ENCODE peak calls at places on chromosomes 4 and X, in four cellular contexts. F is heart left ventricle, V is tibial artery, U is hepatocyte. M is an unnamed sample. For H3K4me1, the result is how much of the 10 kb centered on the place peaks cover.

GRCh38 chrX:35625714-35626113 is 172.4 kb upstream of the MAGEB16 start:
- DNase-seq in F (no peak), V (no peak), U (peak), M (no peak)

GRCh38 chr4:174216935-174217272 is 66.6 kb downstream of the FBXO8 start:
- DNase-seq in F (no peak), V (no peak), U (no peak), M (no peak)

GRCh38 chrX:10326578-10326977 is 169.8 kb downstream of the CLCN4 start:
- DNase-seq in F (no peak), V (no peak), U (no peak), M (no peak)

GRCh38 chr4:118587946-118588345 is 97.2 kb upstream of the METTL14 start:
- DNase-seq in F (no peak), V (no peak), U (no peak), M (no peak)

GRCh38 chr4:99572527-99573240 is 1.9 kb upstream of the MTTP start:
- DNase-seq in F (no peak), V (no peak), U (no peak), M (no peak)

GRCh38 chrX:49910344-49910743 is 12.1 kb upstream of the CLCN5 start:
- DNase-seq in F (no peak), V (no peak), U (no peak), M (no peak)

GRCh38 chrX:15745179-15745578 is 7.1 kb downstream of the CA5B start:
- DNase-seq in F (no peak), V (no peak), U (no peak), M (no peak)

GRCh38 chrX:56795309-56795868 is 66.3 kb downstream of the NBDY start:
- DNase-seq in F (no peak), V (no peak), U (no peak), M (no peak)

GRCh38 chrX:136130931-136131843 is 16.1 kb upstream of the FHL1 start:
- DNase-seq in F (no peak), V (no peak), U (no peak), M (no peak)

GRCh38 chr4:150164055-150164454 is 85.8 kb downstream of the DCLK2 start:
- DNase-seq in F (peak), V (no peak), U (no peak), M (no peak)

GRCh38 chr4:21749936-21750335 is 198.6 kb downstream of the KCNIP4 start:
- DNase-seq in F (no peak), V (no peak), U (no peak), M (no peak)

GRCh38 chr4:5887361-5888221 is 5.3 kb downstream of the CRMP1 start:
- DNase-seq in F (no peak), V (no peak), U (peak), M (no peak)

GRCh38 chr4:101044766-101045165 is 302.6 kb downstream of the PPP3CA start:
- DNase-seq in F (no peak), V (no peak), U (no peak), M (no peak)

GRCh38 chr4:154877110-154877760 is 96.2 kb downstream of the RBM46 start:
- DNase-seq in F (no peak), V (no peak), U (peak), M (no peak)

GRCh38 chr4:142126890-142127497 is 490.6 kb downstream of the IL15 start:
- DNase-seq in F (peak), V (peak), U (peak), M (peak)

GRCh38 chrX:40446927-40447326 is 133.8 kb upstream of the ATP6AP2 start:
- DNase-seq in F (peak), V (no peak), U (no peak), M (no peak)

GRCh38 chr4:174334628-174335027 is 50.9 kb downstream of the CEP44 start:
- DNase-seq in F (no peak), V (no peak), U (no peak), M (no peak)

GRCh38 chrX:82813671-82814078 is 694.4 kb upstream of the POU3F4 start:
- DNase-seq in F (no peak), V (no peak), U (peak), M (no peak)

GRCh38 chrX:122943918-122944317 is 240.2 kb upstream of the GRIA3 start:
- DNase-seq in F (no peak), V (no peak), U (no peak), M (no peak)

GRCh38 chr4:160772668-160773067 is 1391.1 kb downstream of the FSTL5 start:
- DNase-seq in F (no peak), V (no peak), U (no peak), M (no peak)

GRCh38 chr4:133903029-133903428 is 298.6 kb downstream of the PABPC4L start:
- DNase-seq in F (no peak), V (no peak), U (no peak), M (no peak)

GRCh38 chrX:9357500-9358139 is 107.2 kb upstream of the TBL1X start:
- DNase-seq in F (no peak), V (no peak), U (no peak), M (no peak)

GRCh38 chr4:143359794-143360193 is 23.1 kb downstream of the GAB1 start:
- DNase-seq in F (no peak), V (no peak), U (no peak), M (no peak)

GRCh38 chrX:53188763-53189162 is 36.2 kb downstream of the KDM5C start:
- DNase-seq in F (no peak), V (no peak), U (no peak), M (no peak)

GRCh38 chr4:151485541-151486131 is 76.7 kb downstream of the FHIP1A start:
- DNase-seq in F (no peak), V (no peak), U (no peak), M (no peak)

GRCh38 chrX:14546190-14546589 is 16.9 kb downstream of the GLRA2 start:
- DNase-seq in F (no peak), V (no peak), U (no peak), M (no peak)

GRCh38 chr4:53068755-53069154 is 206.6 kb downstream of the RASL11B start:
- DNase-seq in F (no peak), V (no peak), U (no peak), M (no peak)

GRCh38 chr4:102620697-102621497 is 119.7 kb downstream of the NFKB1 start:
- DNase-seq in F (no peak), V (no peak), U (peak), M (no peak)

GRCh38 chr4:92304636-92305035 is 870 bp downstream of the GRID2 start:
- DNase-seq in F (no peak), V (no peak), U (peak), M (no peak)

GRCh38 chrX:120090208-120090607 is 12.7 kb upstream of the RHOXF2B start:
- DNase-seq in F (no peak), V (no peak), U (no peak), M (no peak)

GRCh38 chr4:88802138-88802537 is 104.5 kb upstream of the NAP1L5 start:
- DNase-seq in F (no peak), V (no peak), U (no peak), M (no peak)

GRCh38 chr4:88799900-88800299 is 102.3 kb upstream of the NAP1L5 start:
- DNase-seq in F (no peak), V (no peak), U (no peak), M (no peak)

GRCh38 chr4:88804234-88804633 is 106.6 kb upstream of the NAP1L5 start:
- DNase-seq in F (no peak), V (no peak), U (no peak), M (no peak)

GRCh38 chr4:88802585-88803285 is 105.1 kb upstream of the NAP1L5 start:
- DNase-seq in F (no peak), V (no peak), U (no peak), M (no peak)

GRCh38 chr4:88803600-88804096 is 106.0 kb upstream of the NAP1L5 start:
- DNase-seq in F (peak), V (peak), U (peak), M (no peak)
- H3K27ac ChIP-seq in F (peak), V (peak), U (peak), M (no peak)

GRCh38 chr4:125365731-125366130 is 51.0 kb downstream of the FAT4 start:
- DNase-seq in F (no peak), V (no peak), U (no peak), M (no peak)

GRCh38 chr4:125370478-125370877 is 55.7 kb downstream of the FAT4 start:
- DNase-seq in F (no peak), V (no peak), U (no peak), M (no peak)

GRCh38 chr4:125368684-125369083 is 53.9 kb downstream of the FAT4 start:
- DNase-seq in F (no peak), V (no peak), U (peak), M (no peak)

GRCh38 chr4:125368161-125368560 is 53.4 kb downstream of the FAT4 start:
- DNase-seq in F (no peak), V (no peak), U (peak), M (no peak)

GRCh38 chr4:125369098-125369497 is 54.3 kb downstream of the FAT4 start:
- DNase-seq in F (no peak), V (no peak), U (no peak), M (no peak)
- H3K4me3 ChIP-seq in F (no peak), V (peak), U (no peak), M (no peak)

GRCh38 chr4:186605261-186605865 is 50.0 kb upstream of the MTNR1A start:
- DNase-seq in F (no peak), V (no peak), U (no peak), M (no peak)
- H3K4me1 ChIP-seq in F (under half), V (under half), U (under half), M (under half)

DNA sequence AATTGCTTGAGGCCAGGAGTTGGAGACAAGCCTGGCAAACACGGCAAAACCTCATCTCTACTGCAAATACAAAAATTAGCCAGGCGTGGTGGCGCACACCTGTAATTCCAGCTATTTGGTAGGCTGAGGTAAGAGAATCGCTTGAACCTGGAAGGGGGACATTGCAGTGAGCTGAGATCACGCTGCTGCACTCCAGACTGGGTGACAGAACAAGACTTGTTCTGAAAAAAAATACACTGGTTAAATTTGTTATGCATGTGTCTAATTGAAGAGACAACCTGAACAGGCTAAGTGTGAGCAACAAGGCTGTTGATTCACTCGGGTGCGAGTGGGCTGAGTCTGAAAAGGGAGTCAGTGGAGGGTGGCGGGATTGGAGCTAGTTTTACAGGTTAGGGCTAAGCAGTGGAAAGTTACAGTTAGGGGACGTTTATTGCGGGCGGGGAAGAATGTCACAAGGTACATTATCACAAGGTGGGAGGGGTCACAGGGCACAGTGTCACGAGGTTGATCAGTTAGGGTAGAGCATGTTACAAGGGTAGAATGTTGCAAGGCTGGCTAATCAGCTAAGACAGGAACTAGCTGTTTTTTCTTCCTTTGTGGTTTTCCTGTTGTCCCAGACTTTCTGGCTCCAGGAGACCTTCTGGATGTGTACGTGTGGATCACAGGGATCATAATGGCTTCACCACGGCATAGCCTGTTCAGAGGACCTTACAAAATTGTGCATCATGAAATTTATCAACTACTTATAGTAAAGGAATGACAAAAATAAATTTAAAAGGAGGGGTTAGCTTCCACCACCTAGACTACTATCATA is 115.8 kb downstream of the NAA11 start:
- DNase-seq in F (no peak), V (no peak), U (peak), M (no peak)
- H3K27ac ChIP-seq in F (no peak), V (no peak), U (peak), M (no peak)

GRCh38 chr4:164977243-164978164 is at the start of gene TRIM61:
- DNase-seq in F (peak), V (no peak), U (no peak), M (peak)
- H3K4me3 ChIP-seq in F (peak), V (peak), U (no peak), M (peak)

GRCh38 chr4:7652451-7652871 is 217.7 kb upstream of the PSAPL1 start:
- DNase-seq in F (no peak), V (no peak), U (no peak), M (no peak)
- H3K4me1 ChIP-seq in F (under half), V (under half), U (under half), M (under half)

GRCh38 chr4:8378776-8379175 is 61.7 kb downstream of the ACOX3 start:
- DNase-seq in F (no peak), V (no peak), U (no peak), M (no peak)

GRCh38 chr4:8378101-8378724 is 62.3 kb downstream of the ACOX3 start:
- DNase-seq in F (no peak), V (no peak), U (no peak), M (no peak)

GRCh38 chr4:8379771-8380170 is 60.8 kb downstream of the ACOX3 start:
- DNase-seq in F (no peak), V (no peak), U (no peak), M (no peak)

GRCh38 chr4:8380511-8381415 is 59.8 kb downstream of the ACOX3 start:
- DNase-seq in F (peak), V (no peak), U (no peak), M (no peak)

GRCh38 chr4:8379281-8379680 is 61.2 kb downstream of the ACOX3 start:
- DNase-seq in F (no peak), V (no peak), U (no peak), M (no peak)
- H3K27ac ChIP-seq in F (peak), V (no peak), U (no peak), M (no peak)

GRCh38 chrX:134023851-134024281 is 38.5 kb upstream of the GPC3 start:
- DNase-seq in F (no peak), V (no peak), U (peak), M (no peak)

GRCh38 chrX:134025986-134026731 is 40.8 kb upstream of the GPC3 start:
- DNase-seq in F (no peak), V (no peak), U (no peak), M (no peak)

GRCh38 chrX:134024686-134025377 is 39.4 kb upstream of the GPC3 start:
- DNase-seq in F (no peak), V (no peak), U (no peak), M (no peak)

GRCh38 chrX:134020910-134021309 is 35.5 kb upstream of the GPC3 start:
- DNase-seq in F (no peak), V (no peak), U (peak), M (no peak)

DNA sequence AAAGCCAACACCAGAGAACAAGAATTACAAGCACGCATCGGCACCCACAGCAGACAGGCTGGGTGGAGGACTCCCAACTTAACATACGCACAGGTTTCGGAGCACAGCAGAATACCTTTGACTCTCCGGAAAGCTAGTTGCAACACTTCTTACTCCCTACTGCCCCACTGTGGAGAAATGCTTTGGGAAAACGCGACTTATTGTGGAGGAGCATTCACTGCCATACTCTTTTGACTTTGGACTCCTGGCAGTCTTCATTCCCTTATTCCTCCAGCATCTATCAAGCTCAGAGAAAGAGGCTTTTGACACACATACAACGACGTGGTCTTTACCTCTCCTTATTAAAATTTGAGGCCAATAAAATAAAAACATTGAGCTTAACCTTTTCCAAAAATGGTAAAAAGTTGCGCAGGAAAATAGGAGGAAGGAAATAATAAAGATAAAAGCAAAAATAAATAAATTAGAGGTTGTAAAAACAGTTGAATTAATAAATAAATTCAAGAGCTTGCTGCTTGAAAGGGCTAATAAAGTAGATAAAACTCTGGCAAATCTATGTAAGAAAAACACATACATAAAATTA is 41.4 kb upstream of the GPC3 start:
- DNase-seq in F (no peak), V (peak), U (peak), M (peak)
- H3K4me3 ChIP-seq in F (no peak), V (peak), U (no peak), M (no peak)

GRCh38 chr4:139857977-139858376 is 192.4 kb downstream of the MGST2 start:
- DNase-seq in F (no peak), V (no peak), U (no peak), M (no peak)
- H3K4me1 ChIP-seq in F (under half), V (under half), U (under half), M (under half)

GRCh38 chrX:45267007-45267406 is 66.3 kb upstream of the DIPK2B start:
- DNase-seq in F (no peak), V (no peak), U (no peak), M (no peak)
- H3K27ac ChIP-seq in F (no peak), V (no peak), U (no peak), M (no peak)